ENCODE peak calls at places on chromosome 13, in seven cellular contexts. T is HFF-Myc; J is heart left ventricle; E is CD4-positive, alpha-beta memory T cell; K is fibroblast of the aortic adventitia; I is fibroblast of lung; S is bronchial epithelial cell. Y is an unnamed sample.

GRCh38 chr13:33490461-33491327 is 205.1 kb upstream of the STARD13 start:
- DNase-seq in T (no peak), E (no peak), J (no peak), K (peak), I (no peak), S (no peak), Y (peak)

GRCh38 chr13:30857018-30857417 is 49.1 kb upstream of the MEDAG start:
- DNase-seq in E (no peak), S (no peak), I (no peak), T (no peak), K (peak), J (no peak), Y (no peak)

GRCh38 chr13:93248627-93249047 is 22.0 kb downstream of the GPC6 start:
- DNase-seq in J (no peak), S (no peak), T (no peak), E (no peak), K (peak), I (no peak), Y (no peak)

GRCh38 chr13:54029226-54029625 is 1000.6 kb downstream of the OLFM4 start:
- DNase-seq in E (no peak), T (no peak), K (no peak), S (peak), I (no peak), J (no peak), Y (peak)

GRCh38 chr13:25085125-25085742 is 10.7 kb upstream of the PABPC3 start:
- DNase-seq in K (peak), I (peak), T (peak), S (peak), E (no peak), J (no peak), Y (peak)

GRCh38 chr13:33279414-33279813 is 6.1 kb downstream of the STARD13 start:
- DNase-seq in T (no peak), J (no peak), I (no peak), E (no peak), K (no peak), S (no peak), Y (peak)

GRCh38 chr13:48194392-48194754 is 38.6 kb upstream of the ITM2B start:
- DNase-seq in E (no peak), K (peak), J (no peak), S (peak), I (no peak), T (no peak), Y (peak)

GRCh38 chr13:105665284-105665683 is 870.2 kb downstream of the EFNB2 start:
- DNase-seq in K (no peak), T (no peak), E (no peak), J (no peak), S (peak), I (no peak), Y (peak)

GRCh38 chr13:48066310-48066989 is 28.5 kb downstream of the MED4 start:
- DNase-seq in T (peak), K (peak), I (peak), S (peak), E (no peak), J (no peak), Y (peak)

GRCh38 chr13:75798353-75799245 is 162.5 kb downstream of the LMO7 start:
- DNase-seq in S (peak), T (peak), J (no peak), K (peak), I (no peak), E (no peak), Y (peak)

GRCh38 chr13:37173214-37173613 is 67.8 kb upstream of the CSNK1A1L start:
- DNase-seq in E (no peak), I (peak), J (no peak), K (peak), S (no peak), T (peak), Y (peak)

GRCh38 chr13:79485014-79485441 is 4.1 kb downstream of the NDFIP2 start:
- DNase-seq in I (peak), T (peak), E (no peak), K (peak), J (no peak), S (peak), Y (peak)

GRCh38 chr13:51223284-51224270 is 1.4 kb downstream of the FAM124A start:
- DNase-seq in T (no peak), K (no peak), I (no peak), E (no peak), J (peak), S (no peak), Y (no peak)

GRCh38 chr13:40876020-40876738 is 86.8 kb downstream of the SLC25A15 start:
- DNase-seq in K (no peak), S (peak), T (no peak), E (no peak), I (no peak), J (no peak), Y (no peak)

GRCh38 chr13:86946734-86947133 is 724.4 kb upstream of the SLITRK5 start:
- DNase-seq in T (no peak), S (no peak), E (no peak), I (no peak), K (no peak), J (no peak), Y (no peak)

GRCh38 chr13:91768746-91769145 is 370.3 kb downstream of the GPC5 start:
- DNase-seq in S (no peak), K (no peak), J (no peak), I (no peak), E (no peak), T (no peak), Y (no peak)

GRCh38 chr13:22024381-22024994 is 353.6 kb downstream of the FGF9 start:
- DNase-seq in I (no peak), E (no peak), K (no peak), S (no peak), J (no peak), T (no peak), Y (no peak)

GRCh38 chr13:51154029-51154555 is 43.0 kb upstream of the C13orf42 start:
- DNase-seq in J (no peak), E (no peak), I (peak), K (peak), T (no peak), S (no peak), Y (peak)

GRCh38 chr13:97252735-97253134 is 30.6 kb downstream of the MBNL2 start:
- DNase-seq in S (no peak), I (no peak), J (no peak), K (no peak), E (no peak), T (no peak), Y (no peak)

GRCh38 chr13:97249093-97249787 is 27.1 kb downstream of the MBNL2 start:
- DNase-seq in E (no peak), I (peak), S (no peak), T (no peak), K (no peak), J (no peak), Y (peak)

GRCh38 chr13:97250560-97250959 is 28.4 kb downstream of the MBNL2 start:
- DNase-seq in K (peak), E (no peak), I (no peak), S (no peak), J (no peak), T (no peak), Y (peak)

GRCh38 chr13:97248243-97248642 is 26.1 kb downstream of the MBNL2 start:
- DNase-seq in K (no peak), I (no peak), J (no peak), S (no peak), T (no peak), E (no peak), Y (no peak)

DNA sequence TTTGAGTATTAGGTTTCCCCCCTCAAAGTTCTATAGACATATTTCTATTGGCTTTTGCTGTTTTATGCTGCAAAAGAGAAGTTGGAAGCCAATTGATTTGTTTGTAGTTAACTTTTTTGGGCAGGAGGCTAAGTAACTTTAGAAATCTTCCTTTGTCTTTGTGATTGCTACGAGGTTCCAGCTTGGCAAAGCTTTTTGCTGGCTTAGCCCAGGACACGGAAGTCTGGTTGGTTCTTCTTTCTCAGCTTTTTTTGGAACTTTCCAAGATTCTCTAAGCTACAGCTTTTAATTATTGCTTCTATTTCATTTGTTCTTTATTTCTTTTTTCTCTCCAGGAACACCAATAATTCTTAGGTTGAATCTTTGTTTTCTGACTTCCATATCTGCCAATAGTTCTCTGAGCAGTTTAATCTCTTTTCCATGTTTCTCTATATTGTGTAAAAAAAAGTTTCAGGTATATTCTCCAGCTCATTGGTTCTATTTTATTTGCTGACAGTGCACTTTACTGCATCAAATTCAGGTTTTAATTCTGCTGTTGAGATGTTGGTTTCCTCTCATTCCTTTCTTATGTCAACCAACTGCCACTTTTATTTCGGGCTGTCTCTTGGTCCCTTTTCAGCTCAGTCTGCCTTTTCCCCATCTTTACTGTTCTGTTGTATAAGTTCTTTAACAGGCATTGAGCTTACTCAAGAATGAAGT is 27.8 kb downstream of the MBNL2 start:
- DNase-seq in S (no peak), I (no peak), K (no peak), E (no peak), T (no peak), J (no peak), Y (peak)
- H3K4me3 ChIP-seq in S (no peak), I (peak), K (peak), E (no peak), T (no peak), J (peak), Y (no peak)

DNA sequence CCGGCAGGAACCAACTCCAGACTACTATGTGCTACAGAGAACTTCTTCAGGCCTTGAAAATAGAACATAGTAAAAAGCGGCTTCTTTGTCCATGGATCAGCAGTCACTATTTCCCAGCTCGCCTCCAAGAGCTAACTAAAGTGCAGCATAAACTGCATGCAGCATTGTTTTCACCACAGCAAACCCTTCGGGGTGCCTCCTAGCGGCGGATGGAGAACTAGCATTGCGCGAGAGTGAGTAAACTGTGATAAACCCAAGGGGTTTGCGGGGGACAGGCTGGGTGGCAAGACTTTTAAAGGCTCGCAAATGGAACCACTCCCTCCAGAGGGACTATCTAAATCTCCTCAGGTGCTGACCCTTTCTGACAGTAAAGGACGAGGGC is 21.6 kb upstream of the SGCG start:
- DNase-seq in J (no peak), S (peak), T (no peak), I (peak), E (no peak), K (peak), Y (peak)
- H3K4me3 ChIP-seq in J (peak), S (peak), T (no peak), I (peak), E (no peak), K (no peak), Y (peak)

GRCh38 chr13:111536239-111536638 is 215.8 kb downstream of the TEX29 start:
- DNase-seq in I (no peak), T (no peak), J (no peak), K (no peak), E (no peak), S (no peak), Y (no peak)
- H3K4me3 ChIP-seq in I (no peak), T (no peak), J (no peak), K (no peak), E (no peak), S (no peak), Y (no peak)

DNA sequence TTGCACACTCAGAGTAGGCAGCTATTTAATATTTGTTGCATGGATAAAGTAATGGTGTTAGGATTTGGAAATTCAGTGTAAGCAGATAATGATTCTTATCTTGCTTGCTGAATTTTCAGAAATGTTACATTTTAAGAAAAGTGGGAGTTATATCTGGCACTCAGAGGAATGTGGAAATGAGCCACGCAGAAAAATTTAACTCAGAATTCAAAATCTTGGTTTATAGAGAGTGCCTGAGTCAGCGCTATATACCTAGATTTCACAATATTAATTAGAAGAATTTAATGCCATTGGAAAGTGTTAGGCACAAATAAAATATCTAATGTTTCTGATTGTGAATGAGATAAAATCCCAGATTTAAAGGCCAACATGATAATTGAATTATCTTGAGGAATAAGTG is 96.3 kb downstream of the GPR12 start:
- DNase-seq in I (no peak), T (no peak), E (no peak), J (no peak), K (no peak), S (no peak), Y (no peak)
- H3K4me3 ChIP-seq in I (no peak), T (no peak), E (no peak), J (no peak), K (no peak), S (no peak), Y (no peak)

GRCh38 chr13:44354322-44354721 is 19.3 kb upstream of the SERP2 start:
- DNase-seq in J (no peak), K (no peak), S (no peak), T (no peak), I (no peak), E (no peak), Y (no peak)

GRCh38 chr13:44350775-44351504 is 22.7 kb upstream of the SERP2 start:
- DNase-seq in K (no peak), E (no peak), S (peak), J (no peak), I (no peak), T (no peak), Y (no peak)

GRCh38 chr13:44352202-44352601 is 21.4 kb upstream of the SERP2 start:
- DNase-seq in E (no peak), S (no peak), T (no peak), K (no peak), I (no peak), J (no peak), Y (no peak)

GRCh38 chr13:44351505-44351854 is 22.1 kb upstream of the SERP2 start:
- DNase-seq in S (no peak), E (no peak), K (no peak), T (no peak), I (no peak), J (no peak), Y (no peak)

DNA sequence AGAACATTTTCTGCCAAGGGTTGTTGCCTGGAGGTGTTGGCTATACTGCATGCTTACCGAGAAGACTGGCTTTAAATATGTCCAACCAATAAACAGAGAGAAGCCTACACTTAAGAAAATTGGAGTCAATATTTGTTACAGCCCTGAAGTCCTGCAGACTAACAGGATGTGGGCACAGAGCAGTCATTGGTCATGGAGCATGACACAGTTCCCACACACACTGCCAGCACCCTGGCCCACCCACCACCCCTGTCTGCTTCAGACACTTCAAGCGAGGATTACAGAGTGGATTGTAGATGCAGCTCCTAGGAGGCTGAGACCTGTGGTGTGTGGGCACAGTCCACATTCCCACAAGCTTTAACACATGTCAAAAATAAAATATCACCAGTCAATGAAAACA is 21.0 kb upstream of the SERP2 start:
- DNase-seq in T (no peak), S (peak), E (no peak), I (no peak), J (no peak), K (no peak), Y (no peak)
- H3K4me3 ChIP-seq in T (no peak), S (no peak), E (no peak), I (no peak), J (no peak), K (no peak), Y (no peak)

GRCh38 chr13:36130542-36131214 is 504 bp downstream of the DCLK1 start:
- DNase-seq in J (peak), K (peak), T (no peak), E (no peak), I (no peak), S (no peak), Y (peak)
- H3K4me3 ChIP-seq in J (peak), K (peak), T (peak), E (no peak), I (peak), S (peak), Y (peak)

GRCh38 chr13:113647351-113648217 is 10.4 kb downstream of the ATP4B start:
- DNase-seq in K (peak), I (peak), T (peak), E (no peak), S (peak), J (peak), Y (peak)
- H3K4me3 ChIP-seq in K (no peak), I (no peak), T (no peak), E (no peak), S (no peak), J (no peak), Y (no peak)

DNA sequence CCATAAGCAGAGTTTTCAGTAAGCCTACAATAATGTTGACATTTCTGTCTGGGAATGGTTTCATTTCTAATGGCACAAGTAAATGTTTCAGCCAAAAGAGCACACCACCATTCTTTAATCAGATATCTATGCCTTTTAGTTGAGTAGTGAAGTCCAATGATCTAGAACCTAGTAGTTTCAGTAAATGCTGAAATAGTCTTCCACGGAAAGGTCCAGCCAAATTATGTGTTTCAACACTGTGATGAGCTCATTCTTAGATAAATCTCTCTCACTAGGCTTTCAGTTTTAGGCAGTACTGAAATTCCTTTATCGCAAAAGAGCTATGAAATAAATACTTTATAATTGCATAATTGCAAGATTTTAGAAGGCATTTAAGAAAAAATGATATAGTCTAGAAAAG is 816.8 kb upstream of the PCDH9 start:
- DNase-seq in J (no peak), T (no peak), I (peak), S (no peak), K (no peak), E (no peak), Y (no peak)
- H3K4me3 ChIP-seq in J (no peak), T (no peak), I (no peak), S (no peak), K (no peak), E (no peak), Y (no peak)

GRCh38 chr13:99980201-99981114 is 1.1 kb upstream of the ZIC2 start:
- DNase-seq in I (peak), T (no peak), E (no peak), K (peak), S (peak), J (peak), Y (peak)
- H3K4me3 ChIP-seq in I (peak), T (peak), E (no peak), K (peak), S (peak), J (peak), Y (peak)